ENCODE peak calls at places on chromosome 22, in seven cellular contexts. T is lower leg skin, Z is heart left ventricle, N is gastrocnemius medialis, P is astrocyte of the spinal cord, M is GM23338, H is kidney. I is an unnamed sample.

GRCh38 chr22:33917744-33918406 is 2.4 kb downstream of the LARGE1 start:
- DNase-seq in T (no peak), Z (no peak), N (no peak), P (no peak), M (peak; percentile 66), H (no peak), I (peak; percentile 57)

GRCh38 chr22:23530766-23531282 is 49.3 kb downstream of the IGLL1 start:
- DNase-seq in T (no peak), Z (peak; percentile 17), N (no peak), P (no peak), M (no peak), H (peak; percentile 6), I (no peak)

GRCh38 chr22:49035818-49036457 is 791.7 kb downstream of the BRD1 start:
- DNase-seq in T (no peak), Z (no peak), N (no peak), P (no peak), M (no peak), H (peak; percentile 63), I (no peak)

GRCh38 chr22:25816522-25817059 is 74.6 kb downstream of the MYO18B start:
- DNase-seq in T (no peak), Z (no peak), N (no peak), P (no peak), M (no peak), H (no peak), I (no peak)

GRCh38 chr22:22816171-22816514 is 71.5 kb upstream of the IGLL5 start:
- DNase-seq in T (no peak), Z (no peak), N (no peak), P (no peak), M (no peak), H (no peak), I (no peak)

GRCh38 chr22:45103756-45104155 is 60.0 kb upstream of the NUP50 start:
- DNase-seq in T (no peak), Z (no peak), N (no peak), P (no peak), M (peak; percentile 43), H (no peak), I (no peak)

GRCh38 chr22:41613456-41613855 is 7.4 kb downstream of the DESI1 start:
- DNase-seq in T (no peak), Z (no peak), N (no peak), P (no peak), M (no peak), H (no peak), I (no peak)

GRCh38 chr22:45208993-45209838 is 31.5 kb downstream of the KIAA0930 start:
- DNase-seq in T (no peak), Z (no peak), N (no peak), P (peak; percentile 84), M (peak; percentile 75), H (peak; percentile 66), I (no peak)

GRCh38 chr22:17549183-17549582 is 14.1 kb upstream of the SLC25A18 start:
- DNase-seq in T (no peak), Z (no peak), N (no peak), P (no peak), M (no peak), H (no peak), I (no peak)

GRCh38 chr22:30402036-30402759 is 5.4 kb downstream of the SEC14L2 start:
- DNase-seq in T (no peak), Z (no peak), N (no peak), P (no peak), M (peak; percentile 60), H (no peak), I (peak; percentile 73)

GRCh38 chr22:26892401-26893033 is 235.1 kb downstream of the MIAT start:
- DNase-seq in T (no peak), Z (no peak), N (no peak), P (no peak), M (no peak), H (no peak), I (no peak)

DNA sequence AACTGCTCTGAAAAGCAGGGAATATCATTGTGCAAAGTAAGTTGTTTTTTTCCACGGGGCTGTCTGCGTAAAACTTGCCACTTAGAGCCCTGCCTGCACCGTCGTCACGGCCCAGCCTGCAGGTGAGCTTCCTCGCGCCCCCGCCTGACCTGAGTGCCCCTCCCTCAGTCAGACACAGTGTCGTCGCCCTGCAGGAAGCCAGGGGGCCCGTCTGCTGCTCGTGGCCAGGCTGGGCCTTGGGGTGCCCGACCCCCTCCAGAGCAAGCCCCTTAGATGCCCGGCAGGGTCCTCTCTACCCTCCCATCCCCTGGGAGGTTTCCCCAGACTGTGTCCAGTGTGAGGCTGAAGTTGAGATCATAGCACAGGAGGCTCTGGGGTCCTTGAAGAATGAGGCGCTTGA is 31.6 kb downstream of the SBF1 start:
- DNase-seq in T (no peak), Z (peak; percentile 37), N (no peak), P (no peak), M (no peak), H (peak; percentile 73), I (no peak)
- TF ChIP-seq CTCF in T (no peak), Z (no peak), N (no peak), P (no peak), M (no peak), H (no peak), I (no peak)

GRCh38 chr22:43110444-43110926 is at the start of gene BIK:
- DNase-seq in T (no peak), Z (peak; percentile 73), N (no peak), P (no peak), M (peak; percentile 92), H (peak; percentile 83), I (peak; percentile 64)
- TF ChIP-seq CTCF in T (no peak), Z (no peak), N (no peak), P (peak; percentile 8), M (no peak), H (peak; percentile 18), I (peak; percentile 15)

GRCh38 chr22:38750638-38751037 is 5.2 kb downstream of the SUN2 start:
- DNase-seq in T (no peak), Z (no peak), N (no peak), P (no peak), M (no peak), H (peak; percentile 61), I (no peak)
- TF ChIP-seq CTCF in T (no peak), Z (no peak), N (no peak), P (no peak), M (no peak), H (no peak), I (no peak)

DNA sequence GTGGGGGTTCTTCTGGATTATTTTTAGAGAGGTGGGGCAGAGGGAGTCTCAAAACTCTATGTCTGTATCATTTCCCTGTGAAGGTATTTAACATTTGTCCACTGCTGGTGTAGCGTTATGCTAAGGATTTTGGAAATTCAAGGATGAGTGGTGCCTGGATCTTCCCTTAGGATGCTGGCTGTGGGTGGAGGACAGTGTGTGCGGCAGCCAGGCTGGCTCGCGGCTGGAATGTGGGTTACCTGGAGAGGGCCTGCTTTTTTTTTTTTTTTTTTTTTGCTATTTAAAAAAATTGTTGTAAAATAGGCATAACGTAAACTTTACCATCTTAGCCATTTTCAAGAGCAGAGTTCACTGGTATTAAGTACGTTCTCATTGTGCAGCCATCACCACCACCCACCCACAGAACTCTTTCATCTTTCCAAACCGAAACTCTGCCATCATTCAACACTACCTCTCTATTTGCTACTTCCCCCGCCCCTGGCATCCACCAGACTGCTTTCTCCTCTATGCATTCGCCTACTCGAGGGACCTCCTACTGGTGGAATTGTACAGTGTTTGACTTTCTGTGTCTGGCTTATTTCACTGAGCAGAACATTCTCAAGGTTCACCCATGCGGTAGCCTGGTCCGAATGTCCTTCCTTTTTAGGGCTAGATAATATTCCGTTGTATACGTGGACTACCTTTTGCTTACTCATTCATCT is 67.1 kb downstream of the PARVB start:
- DNase-seq in T (no peak), Z (peak; percentile 11), N (no peak), P (peak; percentile 10), M (peak; percentile 54), H (peak; percentile 43), I (no peak)
- TF ChIP-seq CTCF in T (no peak), Z (no peak), N (no peak), P (peak; percentile 29), M (peak; percentile 27), H (no peak), I (no peak)

GRCh38 chr22:38238519-38239051 is 34.2 kb downstream of the TMEM184B start:
- DNase-seq in T (no peak), Z (no peak), N (no peak), P (peak; percentile 46), M (no peak), H (no peak), I (no peak)

GRCh38 chr22:38236786-38237185 is 35.0 kb downstream of the MAFF start:
- DNase-seq in T (no peak), Z (peak; percentile 19), N (no peak), P (no peak), M (no peak), H (no peak), I (no peak)

GRCh38 chr22:38240734-38241252 is 32.0 kb downstream of the TMEM184B start:
- DNase-seq in T (no peak), Z (no peak), N (peak; percentile 80), P (peak; percentile 95), M (peak; percentile 86), H (no peak), I (no peak)

GRCh38 chr22:38235240-38235850 is 33.6 kb downstream of the MAFF start:
- DNase-seq in T (no peak), Z (no peak), N (no peak), P (no peak), M (no peak), H (no peak), I (no peak)

GRCh38 chr22:38239101-38239761 is 33.6 kb downstream of the TMEM184B start:
- DNase-seq in T (no peak), Z (no peak), N (peak; percentile 57), P (peak; percentile 83), M (no peak), H (no peak), I (no peak)
- TF ChIP-seq CTCF in T (no peak), Z (peak; percentile 27), N (peak; percentile 11), P (peak; percentile 28), M (no peak), H (peak; percentile 16), I (no peak)

GRCh38 chr22:35517207-35517606 is 23.4 kb upstream of the RASD2 start:
- DNase-seq in T (no peak), Z (no peak), N (no peak), P (no peak), M (peak; percentile 54), H (no peak), I (no peak)
- TF ChIP-seq CTCF in T (no peak), Z (no peak), N (no peak), P (no peak), M (peak; percentile 28), H (no peak), I (no peak)

DNA sequence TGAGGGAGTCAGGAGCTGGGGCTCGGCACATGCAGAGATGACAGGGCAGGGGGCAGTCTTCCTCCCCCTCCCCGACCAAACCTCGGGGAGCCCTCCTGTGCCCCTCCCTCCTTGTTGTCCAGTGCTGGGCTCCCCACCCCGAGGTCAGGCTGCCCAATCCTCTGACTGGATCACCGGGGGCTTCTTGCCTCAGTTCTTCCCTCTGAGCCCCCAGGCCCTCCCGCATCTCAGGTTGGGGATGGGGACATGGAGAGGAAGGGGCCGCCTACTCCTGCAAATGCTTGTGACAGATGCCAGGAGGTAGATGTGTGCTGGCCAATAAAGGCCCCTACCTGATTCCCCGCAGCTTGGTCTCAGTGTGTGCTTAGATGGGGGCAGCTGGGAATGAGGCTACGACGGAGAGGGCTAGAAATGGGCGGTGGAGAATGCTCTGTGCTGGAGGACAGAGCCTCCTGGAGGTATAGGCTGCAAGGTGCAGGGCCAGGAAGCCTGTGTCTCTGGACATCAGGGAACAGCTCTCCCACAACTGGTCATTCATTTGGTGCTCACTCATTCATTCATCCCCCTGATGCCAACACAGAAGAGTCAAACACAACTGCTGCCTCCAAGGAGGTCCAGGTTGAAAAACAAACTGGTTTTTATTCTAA is 8.4 kb downstream of the RHBDD3 start:
- DNase-seq in T (no peak), Z (no peak), N (no peak), P (no peak), M (peak; percentile 68), H (no peak), I (peak; percentile 37)
- TF ChIP-seq CTCF in T (no peak), Z (no peak), N (no peak), P (peak; percentile 17), M (peak; percentile 41), H (no peak), I (no peak)

GRCh38 chr22:42820075-42820763 is 36.9 kb downstream of the ARFGAP3 start:
- DNase-seq in T (no peak), Z (no peak), N (no peak), P (peak; percentile 78), M (peak; percentile 78), H (no peak), I (no peak)
- TF ChIP-seq CTCF in T (no peak), Z (peak; percentile 67), N (no peak), P (peak; percentile 59), M (peak; percentile 84), H (peak; percentile 79), I (no peak)

I was measured in GM13976.